ENCODE peak calls at places on chromosomes 11 and 22, in eight cellular contexts. L is cerebellar cortex, B is NCI-H510A treated with DMSO at 0.1 percent for 48 hours, V is T follicular helper cell, O is HEK293T, R is HepG2, P is posterior vena cava, F is anterior cingulate cortex. C is an unnamed sample.
A peak's percentile ranks its signal among the peaks of the same experiment; 100 is the strongest.

GRCh38 chr11:133491680-133492383 is 40.5 kb downstream of the OPCML start:
- DNase-seq in O (no peak), V (no peak), B (no peak), R (no peak), L (no peak), P (no peak), F (no peak), C (peak; percentile 41)

GRCh38 chr11:8192016-8192895 is 23.4 kb upstream of the RIC3 start:
- DNase-seq in B (peak; percentile 56), P (peak; percentile 83), L (peak; percentile 75), R (peak; percentile 45), F (peak; percentile 76), V (peak; percentile 11), O (peak; percentile 83), C (peak; percentile 78)

GRCh38 chr11:20731676-20732075 is 62.3 kb downstream of the NELL1 start:
- DNase-seq in F (no peak), O (no peak), R (no peak), B (no peak), V (no peak), L (no peak), P (no peak), C (no peak)

GRCh38 chr22:45600791-45601730 is 70.6 kb upstream of the ATXN10 start:
- DNase-seq in O (no peak), L (no peak), V (no peak), R (no peak), P (no peak), B (no peak), F (no peak), C (peak; percentile 51)

GRCh38 chr11:33636104-33636503 is 64.5 kb downstream of the C11orf91 start:
- DNase-seq in B (no peak), O (no peak), R (no peak), V (no peak), L (no peak), F (no peak), P (no peak), C (no peak)

GRCh38 chr11:130816516-130816915 is 99.8 kb downstream of the SNX19 start:
- DNase-seq in L (no peak), P (no peak), V (no peak), F (no peak), O (no peak), B (no peak), R (no peak), C (no peak)

GRCh38 chr22:38564669-38565068 is 5.3 kb downstream of the DMC1 start:
- DNase-seq in L (no peak), P (no peak), B (no peak), O (no peak), V (no peak), R (no peak), F (no peak), C (no peak)

GRCh38 chr11:125638315-125638714 is 13.4 kb downstream of the CHEK1 start:
- DNase-seq in V (no peak), F (no peak), P (no peak), O (no peak), L (no peak), R (peak; percentile 29), B (no peak), C (no peak)

GRCh38 chr22:39776295-39776694 is 117.3 kb downstream of the ENTHD1 start:
- DNase-seq in R (no peak), B (no peak), L (no peak), V (no peak), F (no peak), P (no peak), O (no peak), C (no peak)

GRCh38 chr11:111604392-111605009 is 2.3 kb downstream of the SIK2 start:
- DNase-seq in L (peak; percentile 79), V (no peak), O (peak; percentile 42), P (no peak), F (no peak), B (peak; percentile 89), R (peak; percentile 61), C (peak; percentile 62)

GRCh38 chr22:25153961-25154685 is 45.5 kb upstream of the CRYBB3 start:
- DNase-seq in L (no peak), O (no peak), F (no peak), R (peak; percentile 36), B (no peak), V (no peak), P (peak; percentile 80), C (peak; percentile 24)

GRCh38 chr11:96260526-96260925 is 82.5 kb downstream of the MAML2 start:
- DNase-seq in P (no peak), V (no peak), O (no peak), B (no peak), L (no peak), R (no peak), F (no peak), C (no peak)

GRCh38 chr11:61581030-61581928 is at the start of gene SYT7:
- DNase-seq in L (peak; percentile 96), R (peak; percentile 87), O (peak; percentile 95), B (peak; percentile 95), F (peak; percentile 94), P (peak; percentile 98), V (peak; percentile 88), C (peak; percentile 96)

GRCh38 chr11:46183819-46184218 is 62.6 kb upstream of the PHF21A start:
- DNase-seq in F (no peak), B (no peak), O (no peak), L (no peak), R (no peak), P (no peak), V (no peak), C (no peak)

GRCh38 chr11:45097721-45098493 is 48.5 kb upstream of the PRDM11 start:
- DNase-seq in F (no peak), P (no peak), B (no peak), V (no peak), R (no peak), O (peak; percentile 52), L (peak; percentile 78), C (peak; percentile 86)

GRCh38 chr22:41132555-41132954 is 40.2 kb downstream of the EP300 start:
- DNase-seq in P (no peak), B (no peak), O (no peak), R (no peak), L (no peak), V (no peak), F (no peak), C (no peak)

GRCh38 chr22:45880732-45881523 is 96.0 kb downstream of the WNT7B start:
- DNase-seq in V (no peak), F (no peak), B (no peak), L (no peak), R (no peak), P (peak; percentile 77), O (no peak), C (peak; percentile 22)

GRCh38 chr11:69650081-69650831 is 9.3 kb downstream of the CCND1 start:
- DNase-seq in F (no peak), O (no peak), V (no peak), R (no peak), L (no peak), P (peak; percentile 70), B (no peak), C (no peak)